ENCODE peak calls at places on chromosomes 16 and 17, in six cellular contexts. L is colonic mucosa; G is CD8-positive, alpha-beta T cell; M is tibial nerve; Y is ascending aorta; A is stomach. X is an unnamed sample. For H3K27me3 and H3K4me1, the result is how much of the 10 kb centered on the place peaks cover.

GRCh38 chr17:50681260-50682200 is 26.2 kb downstream of the ANKRD40 start:
- DNase-seq in L (peak), G (no peak), M (peak), Y (no peak), A (no peak), X (peak)

GRCh38 chr16:50425648-50426047 is 56.9 kb upstream of the BRD7 start:
- DNase-seq in L (no peak), G (no peak), M (no peak), Y (no peak), A (no peak), X (peak)

GRCh38 chr17:75079023-75079373 is 8.8 kb upstream of the SLC16A5 start:
- DNase-seq in L (no peak), G (no peak), M (no peak), Y (no peak), A (no peak), X (peak)

GRCh38 chr17:81322271-81323082 is 27.4 kb upstream of the SLC38A10 start:
- DNase-seq in L (no peak), G (no peak), M (no peak), Y (no peak), A (no peak), X (peak)

GRCh38 chr16:67919618-67920210 is 11.9 kb downstream of the CTRL start:
- DNase-seq in L (no peak), G (no peak), M (no peak), Y (no peak), A (no peak), X (no peak)

GRCh38 chr16:3959148-3959547 is 78.6 kb upstream of the CREBBP start:
- DNase-seq in L (no peak), G (no peak), M (no peak), Y (no peak), A (no peak), X (no peak)

GRCh38 chr17:67420994-67421393 is 43.9 kb downstream of the PITPNC1 start:
- DNase-seq in L (peak), G (no peak), M (no peak), Y (no peak), A (no peak), X (no peak)

GRCh38 chr17:19242926-19243325 is 5.8 kb downstream of the EPN2 start:
- DNase-seq in L (no peak), G (no peak), M (no peak), Y (no peak), A (no peak), X (no peak)

GRCh38 chr17:15081008-15081407 is 184.1 kb downstream of the PMP22 start:
- DNase-seq in L (no peak), G (no peak), M (no peak), Y (no peak), A (no peak), X (no peak)

GRCh38 chr17:57662644-57663308 is 82.3 kb downstream of the CCDC182 start:
- DNase-seq in L (peak), G (no peak), M (peak), Y (peak), A (peak), X (peak)

GRCh38 chr17:36977568-36977967 is 28.8 kb downstream of the AATF start:
- DNase-seq in L (no peak), G (no peak), M (no peak), Y (no peak), A (no peak), X (no peak)

GRCh38 chr17:75073618-75074047 is 14.1 kb upstream of the SLC16A5 start:
- DNase-seq in L (no peak), G (no peak), M (no peak), Y (no peak), A (no peak), X (no peak)

GRCh38 chr17:40070895-40071719 is 8.3 kb downstream of the THRA start:
- DNase-seq in L (peak), G (no peak), M (peak), Y (no peak), A (peak), X (peak)

GRCh38 chr16:75233611-75233938 is 14.8 kb downstream of the CTRB1 start:
- DNase-seq in L (no peak), G (no peak), M (no peak), Y (no peak), A (no peak), X (no peak)

GRCh38 chr17:76947771-76948170 is 79.6 kb downstream of the MGAT5B start:
- DNase-seq in L (no peak), G (no peak), M (no peak), Y (no peak), A (no peak), X (no peak)

GRCh38 chr16:13441675-13442074 is 478.3 kb upstream of the ERCC4 start:
- DNase-seq in L (no peak), G (no peak), M (no peak), Y (no peak), A (no peak), X (no peak)

GRCh38 chr16:70679653-70680494 is 6.0 kb downstream of the MTSS2 start:
- DNase-seq in L (no peak), G (no peak), M (no peak), Y (no peak), A (no peak), X (no peak)

GRCh38 chr17:71975998-71976649 is 144.7 kb upstream of the SOX9 start:
- DNase-seq in L (peak), G (no peak), M (peak), Y (peak), A (peak), X (no peak)

GRCh38 chr17:75271233-75271954 is 363 bp upstream of the MIF4GD start:
- DNase-seq in L (peak), G (peak), M (peak), Y (no peak), A (peak), X (peak)

GRCh38 chr17:81566461-81567126 is 14.4 kb upstream of the FAAP100 start:
- DNase-seq in L (peak), G (no peak), M (peak), Y (no peak), A (peak), X (no peak)

GRCh38 chr16:3868556-3868955 is 12.0 kb downstream of the CREBBP start:
- DNase-seq in L (no peak), G (no peak), M (no peak), Y (no peak), A (no peak), X (no peak)

GRCh38 chr16:75110637-75111513 is 5.7 kb downstream of the LDHD start:
- DNase-seq in L (peak), G (peak), M (peak), Y (peak), A (peak), X (peak)

GRCh38 chr17:161481-161880 is 20.0 kb downstream of the DOC2B start:
- DNase-seq in L (no peak), G (no peak), M (no peak), Y (no peak), A (no peak), X (no peak)

GRCh38 chr16:79801550-79802090 is 201.1 kb upstream of the MAF start:
- DNase-seq in L (no peak), G (no peak), M (no peak), Y (no peak), A (no peak), X (no peak)

GRCh38 chr16:52921104-52921503 is 131.6 kb downstream of the CHD9NB start:
- DNase-seq in L (no peak), G (no peak), M (no peak), Y (no peak), A (no peak), X (no peak)

GRCh38 chr16:12255473-12255872 is 278.9 kb downstream of the SNX29 start:
- DNase-seq in L (no peak), G (no peak), M (no peak), Y (no peak), A (no peak), X (no peak)

GRCh38 chr17:81509048-81509686 is 3.4 kb downstream of the ACTG1 start:
- DNase-seq in L (peak), G (no peak), M (no peak), Y (no peak), A (no peak), X (peak)

GRCh38 chr17:79009397-79010303 is at the start of gene CANT1:
- DNase-seq in L (peak), G (peak), M (peak), Y (no peak), A (peak), X (peak)

GRCh38 chr17:77320501-77321256 is 179.9 kb downstream of the SEC14L1 start:
- DNase-seq in L (no peak), G (no peak), M (peak), Y (no peak), A (no peak), X (no peak)

GRCh38 chr16:88618182-88618955 is 20.0 kb upstream of the IL17C start:
- DNase-seq in L (peak), G (no peak), M (no peak), Y (no peak), A (no peak), X (no peak)

GRCh38 chr17:67525239-67526135 is 148.4 kb downstream of the PITPNC1 start:
- DNase-seq in L (no peak), G (no peak), M (no peak), Y (no peak), A (peak), X (no peak)

GRCh38 chr16:48383204-48383876 is 1.9 kb downstream of the SIAH1 start:
- DNase-seq in L (no peak), G (no peak), M (no peak), Y (no peak), A (no peak), X (no peak)

GRCh38 chr16:85243312-85243711 is 131.0 kb upstream of the CIBAR2 start:
- DNase-seq in L (no peak), G (no peak), M (no peak), Y (no peak), A (no peak), X (no peak)

GRCh38 chr16:54351171-54351570 is 64.6 kb upstream of the IRX3 start:
- DNase-seq in L (no peak), G (no peak), M (no peak), Y (no peak), A (no peak), X (no peak)

GRCh38 chr17:44095647-44096496 is 25.3 kb downstream of the G6PC3 start:
- DNase-seq in L (peak), G (no peak), M (peak), Y (no peak), A (no peak), X (peak)

GRCh38 chr16:20673882-20674683 is 23.4 kb downstream of the ACSM1 start:
- DNase-seq in L (no peak), G (no peak), M (no peak), Y (no peak), A (no peak), X (peak)

GRCh38 chr17:42055496-42055895 is 5.1 kb upstream of the C17orf113 start:
- DNase-seq in L (no peak), G (no peak), M (no peak), Y (no peak), A (no peak), X (no peak)
- H3K27me3 ChIP-seq in L (under half), G (under half), M (under half), Y (under half), A (half or more), X (under half)

DNA sequence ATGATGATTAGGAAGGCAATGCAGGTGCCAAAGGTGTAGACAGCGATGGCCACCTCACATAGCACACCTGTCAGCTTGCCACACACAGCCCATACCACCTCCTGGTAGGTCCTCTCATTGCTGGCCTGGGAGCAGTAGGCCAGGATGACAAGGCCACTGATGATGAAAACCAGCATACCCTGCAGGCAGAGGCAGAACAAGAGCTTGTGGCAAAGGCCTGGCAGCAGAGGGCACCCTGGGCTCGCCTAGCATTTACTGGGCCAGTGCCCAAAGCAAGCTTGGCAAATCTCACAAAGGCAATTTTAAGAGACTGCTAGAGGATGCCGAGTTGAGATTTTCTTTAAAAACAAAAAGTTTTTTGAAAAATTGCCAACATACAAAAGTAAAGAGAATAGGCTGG is 5.9 kb downstream of the SLC38A7 start:
- DNase-seq in L (no peak), G (no peak), M (no peak), Y (no peak), A (no peak), X (no peak)
- TF ChIP-seq CTCF in L (no peak), G (no peak), M (no peak), Y (no peak), A (no peak), X (peak)

GRCh38 chr17:45305532-45306087 is 11.2 kb downstream of the MAP3K14 start:
- DNase-seq in L (no peak), G (no peak), M (no peak), Y (no peak), A (no peak), X (no peak)

GRCh38 chr17:45308016-45308365 is 8.8 kb downstream of the MAP3K14 start:
- DNase-seq in L (no peak), G (no peak), M (no peak), Y (no peak), A (no peak), X (no peak)

GRCh38 chr17:45307290-45308015 is 9.4 kb downstream of the MAP3K14 start:
- DNase-seq in L (no peak), G (no peak), M (peak), Y (no peak), A (no peak), X (no peak)

GRCh38 chr17:45306094-45306493 is 10.7 kb downstream of the MAP3K14 start:
- DNase-seq in L (no peak), G (no peak), M (no peak), Y (no peak), A (no peak), X (no peak)

GRCh38 chr17:45306623-45307022 is 10.2 kb downstream of the MAP3K14 start:
- DNase-seq in L (no peak), G (no peak), M (no peak), Y (no peak), A (no peak), X (no peak)
- H3K4me1 ChIP-seq in L (under half), G (half or more), M (half or more), Y (under half), A (half or more), X (under half)

DNA sequence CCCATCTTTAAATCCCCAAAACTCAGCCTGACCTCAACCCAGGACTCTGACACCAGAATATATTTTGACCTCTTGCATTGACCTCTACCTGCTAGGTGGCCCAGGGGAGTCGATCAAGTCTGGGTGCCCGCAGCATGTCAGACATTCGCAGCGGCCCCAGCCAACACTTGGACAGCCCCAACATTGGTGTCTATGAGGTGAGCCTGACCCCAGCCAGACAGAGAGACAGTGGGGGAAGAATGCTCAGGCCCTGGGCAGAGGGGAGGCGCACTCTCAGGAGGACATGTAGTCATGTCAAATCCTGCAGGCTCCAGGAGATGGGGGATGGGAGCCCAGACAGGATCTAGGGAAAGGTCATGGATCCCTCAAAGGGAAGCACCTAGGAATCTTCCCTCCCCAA is 5.4 kb downstream of the GUCY2D start:
- DNase-seq in L (no peak), G (no peak), M (no peak), Y (no peak), A (no peak), X (no peak)
- H3K27me3 ChIP-seq in L (under half), G (under half), M (under half), Y (under half), A (half or more), X (under half)